ENCODE peak calls at places on chromosomes 3 and 15, in nine cellular contexts. One of them, this sample, is unnamed.

GRCh38 chr3:95750097-95750496 is 1064.3 kb upstream of the EPHA6 start:
- DNase-seq in fibroblast of the aortic adventitia: no peak
- DNase-seq in AG04449: no peak
- DNase-seq in body of pancreas: peak
- DNase-seq in GM06990: no peak
- DNase-seq in stimulated activated CD8-positive, alpha-beta memory T cell treated with anti-CD3 and anti-CD28 coated beads, Interleukin-12 subunit alpha, Interleukin-12 subunit beta, amount 100 ng/mL, for 4 hours: no peak
- DNase-seq in globus pallidus: no peak
- DNase-seq in 8988T: no peak
- DNase-seq in effector CD8-positive, alpha-beta T cell: no peak
- DNase-seq in this sample: no peak

GRCh38 chr3:24138876-24139256 is 193.8 kb downstream of the NR1D2 start:
- DNase-seq in AG04449: no peak
- DNase-seq in effector CD8-positive, alpha-beta T cell: no peak
- DNase-seq in stimulated activated CD8-positive, alpha-beta memory T cell treated with anti-CD3 and anti-CD28 coated beads, Interleukin-12 subunit alpha, Interleukin-12 subunit beta, amount 100 ng/mL, for 4 hours: no peak
- DNase-seq in 8988T: no peak
- DNase-seq in GM06990: no peak
- DNase-seq in fibroblast of the aortic adventitia: no peak
- DNase-seq in body of pancreas: no peak
- DNase-seq in globus pallidus: no peak
- DNase-seq in this sample: no peak

GRCh38 chr3:151379083-151379734 is 5.3 kb downstream of the P2RY12 start:
- DNase-seq in GM06990: no peak
- DNase-seq in stimulated activated CD8-positive, alpha-beta memory T cell treated with anti-CD3 and anti-CD28 coated beads, Interleukin-12 subunit alpha, Interleukin-12 subunit beta, amount 100 ng/mL, for 4 hours: no peak
- DNase-seq in globus pallidus: no peak
- DNase-seq in effector CD8-positive, alpha-beta T cell: no peak
- DNase-seq in fibroblast of the aortic adventitia: no peak
- DNase-seq in AG04449: no peak
- DNase-seq in 8988T: no peak
- DNase-seq in body of pancreas: no peak
- DNase-seq in this sample: peak

GRCh38 chr15:69607101-69607500 is 154.5 kb downstream of the RPLP1 start:
- DNase-seq in AG04449: no peak
- DNase-seq in stimulated activated CD8-positive, alpha-beta memory T cell treated with anti-CD3 and anti-CD28 coated beads, Interleukin-12 subunit alpha, Interleukin-12 subunit beta, amount 100 ng/mL, for 4 hours: no peak
- DNase-seq in fibroblast of the aortic adventitia: peak
- DNase-seq in body of pancreas: no peak
- DNase-seq in effector CD8-positive, alpha-beta T cell: no peak
- DNase-seq in 8988T: no peak
- DNase-seq in GM06990: no peak
- DNase-seq in globus pallidus: no peak
- DNase-seq in this sample: peak

GRCh38 chr3:132448211-132448961 is 31.1 kb downstream of the DNAJC13 start:
- DNase-seq in effector CD8-positive, alpha-beta T cell: no peak
- DNase-seq in body of pancreas: peak
- DNase-seq in 8988T: no peak
- DNase-seq in AG04449: no peak
- DNase-seq in fibroblast of the aortic adventitia: peak
- DNase-seq in globus pallidus: no peak
- DNase-seq in stimulated activated CD8-positive, alpha-beta memory T cell treated with anti-CD3 and anti-CD28 coated beads, Interleukin-12 subunit alpha, Interleukin-12 subunit beta, amount 100 ng/mL, for 4 hours: no peak
- DNase-seq in GM06990: no peak
- DNase-seq in this sample: no peak

GRCh38 chr3:22372292-22372949 is 621.4 kb upstream of the ZNF385D start:
- DNase-seq in GM06990: no peak
- DNase-seq in body of pancreas: no peak
- DNase-seq in fibroblast of the aortic adventitia: no peak
- DNase-seq in globus pallidus: no peak
- DNase-seq in stimulated activated CD8-positive, alpha-beta memory T cell treated with anti-CD3 and anti-CD28 coated beads, Interleukin-12 subunit alpha, Interleukin-12 subunit beta, amount 100 ng/mL, for 4 hours: no peak
- DNase-seq in AG04449: no peak
- DNase-seq in 8988T: no peak
- DNase-seq in effector CD8-positive, alpha-beta T cell: no peak
- DNase-seq in this sample: no peak

GRCh38 chr3:194953291-194953690 is 267.6 kb downstream of the FAM43A start:
- DNase-seq in fibroblast of the aortic adventitia: no peak
- DNase-seq in 8988T: no peak
- DNase-seq in body of pancreas: no peak
- DNase-seq in globus pallidus: no peak
- DNase-seq in effector CD8-positive, alpha-beta T cell: no peak
- DNase-seq in AG04449: no peak
- DNase-seq in GM06990: no peak
- DNase-seq in stimulated activated CD8-positive, alpha-beta memory T cell treated with anti-CD3 and anti-CD28 coated beads, Interleukin-12 subunit alpha, Interleukin-12 subunit beta, amount 100 ng/mL, for 4 hours: no peak
- DNase-seq in this sample: no peak

GRCh38 chr3:186888569-186888968 is 41.8 kb upstream of the ST6GAL1 start:
- DNase-seq in fibroblast of the aortic adventitia: no peak
- DNase-seq in 8988T: no peak
- DNase-seq in stimulated activated CD8-positive, alpha-beta memory T cell treated with anti-CD3 and anti-CD28 coated beads, Interleukin-12 subunit alpha, Interleukin-12 subunit beta, amount 100 ng/mL, for 4 hours: no peak
- DNase-seq in body of pancreas: no peak
- DNase-seq in effector CD8-positive, alpha-beta T cell: no peak
- DNase-seq in AG04449: no peak
- DNase-seq in GM06990: no peak
- DNase-seq in globus pallidus: no peak
- DNase-seq in this sample: no peak

GRCh38 chr15:60384052-60384451 is 13.7 kb downstream of the ANXA2 start:
- DNase-seq in AG04449: no peak
- DNase-seq in GM06990: no peak
- DNase-seq in globus pallidus: no peak
- DNase-seq in 8988T: no peak
- DNase-seq in effector CD8-positive, alpha-beta T cell: no peak
- DNase-seq in stimulated activated CD8-positive, alpha-beta memory T cell treated with anti-CD3 and anti-CD28 coated beads, Interleukin-12 subunit alpha, Interleukin-12 subunit beta, amount 100 ng/mL, for 4 hours: no peak
- DNase-seq in fibroblast of the aortic adventitia: peak
- DNase-seq in body of pancreas: no peak
- DNase-seq in this sample: peak

GRCh38 chr3:156300373-156300772 is 180.0 kb downstream of the KCNAB1 start:
- DNase-seq in effector CD8-positive, alpha-beta T cell: no peak
- DNase-seq in AG04449: no peak
- DNase-seq in fibroblast of the aortic adventitia: no peak
- DNase-seq in 8988T: no peak
- DNase-seq in stimulated activated CD8-positive, alpha-beta memory T cell treated with anti-CD3 and anti-CD28 coated beads, Interleukin-12 subunit alpha, Interleukin-12 subunit beta, amount 100 ng/mL, for 4 hours: no peak
- DNase-seq in globus pallidus: no peak
- DNase-seq in body of pancreas: no peak
- DNase-seq in GM06990: no peak
- DNase-seq in this sample: no peak

GRCh38 chr3:158205994-158206393 is 96.1 kb downstream of the RSRC1 start:
- DNase-seq in stimulated activated CD8-positive, alpha-beta memory T cell treated with anti-CD3 and anti-CD28 coated beads, Interleukin-12 subunit alpha, Interleukin-12 subunit beta, amount 100 ng/mL, for 4 hours: no peak
- DNase-seq in GM06990: peak
- DNase-seq in body of pancreas: no peak
- DNase-seq in AG04449: no peak
- DNase-seq in globus pallidus: no peak
- DNase-seq in 8988T: no peak
- DNase-seq in effector CD8-positive, alpha-beta T cell: no peak
- DNase-seq in fibroblast of the aortic adventitia: peak
- DNase-seq in this sample: no peak

GRCh38 chr3:126101521-126101982 is 17.6 kb upstream of the SLC41A3 start:
- DNase-seq in stimulated activated CD8-positive, alpha-beta memory T cell treated with anti-CD3 and anti-CD28 coated beads, Interleukin-12 subunit alpha, Interleukin-12 subunit beta, amount 100 ng/mL, for 4 hours: no peak
- DNase-seq in globus pallidus: no peak
- DNase-seq in body of pancreas: no peak
- DNase-seq in fibroblast of the aortic adventitia: no peak
- DNase-seq in GM06990: no peak
- DNase-seq in effector CD8-positive, alpha-beta T cell: no peak
- DNase-seq in 8988T: no peak
- DNase-seq in AG04449: no peak
- DNase-seq in this sample: no peak

GRCh38 chr15:53808058-53808703 is 48.7 kb upstream of the WDR72 start:
- DNase-seq in 8988T: no peak
- DNase-seq in body of pancreas: no peak
- DNase-seq in stimulated activated CD8-positive, alpha-beta memory T cell treated with anti-CD3 and anti-CD28 coated beads, Interleukin-12 subunit alpha, Interleukin-12 subunit beta, amount 100 ng/mL, for 4 hours: no peak
- DNase-seq in fibroblast of the aortic adventitia: peak
- DNase-seq in globus pallidus: no peak
- DNase-seq in GM06990: no peak
- DNase-seq in effector CD8-positive, alpha-beta T cell: no peak
- DNase-seq in AG04449: no peak
- DNase-seq in this sample: no peak

GRCh38 chr15:66053991-66054390 is 184.7 kb downstream of the RAB11A start:
- DNase-seq in 8988T: no peak
- DNase-seq in fibroblast of the aortic adventitia: no peak
- DNase-seq in globus pallidus: peak
- DNase-seq in GM06990: no peak
- DNase-seq in stimulated activated CD8-positive, alpha-beta memory T cell treated with anti-CD3 and anti-CD28 coated beads, Interleukin-12 subunit alpha, Interleukin-12 subunit beta, amount 100 ng/mL, for 4 hours: no peak
- DNase-seq in effector CD8-positive, alpha-beta T cell: no peak
- DNase-seq in AG04449: no peak
- DNase-seq in body of pancreas: no peak
- DNase-seq in this sample: no peak

GRCh38 chr3:57582470-57583168 is 14.5 kb downstream of the ARF4 start:
- DNase-seq in body of pancreas: peak
- DNase-seq in GM06990: no peak
- DNase-seq in 8988T: no peak
- DNase-seq in effector CD8-positive, alpha-beta T cell: no peak
- DNase-seq in fibroblast of the aortic adventitia: no peak
- DNase-seq in AG04449: no peak
- DNase-seq in stimulated activated CD8-positive, alpha-beta memory T cell treated with anti-CD3 and anti-CD28 coated beads, Interleukin-12 subunit alpha, Interleukin-12 subunit beta, amount 100 ng/mL, for 4 hours: no peak
- DNase-seq in globus pallidus: no peak
- DNase-seq in this sample: no peak

GRCh38 chr15:58434334-58434888 is 2.6 kb downstream of the LIPC start:
- DNase-seq in AG04449: no peak
- DNase-seq in GM06990: no peak
- DNase-seq in 8988T: no peak
- DNase-seq in body of pancreas: no peak
- DNase-seq in stimulated activated CD8-positive, alpha-beta memory T cell treated with anti-CD3 and anti-CD28 coated beads, Interleukin-12 subunit alpha, Interleukin-12 subunit beta, amount 100 ng/mL, for 4 hours: no peak
- DNase-seq in fibroblast of the aortic adventitia: no peak
- DNase-seq in globus pallidus: no peak
- DNase-seq in effector CD8-positive, alpha-beta T cell: no peak
- DNase-seq in this sample: no peak

GRCh38 chr3:191334359-191334893 is 4.1 kb upstream of the UTS2B start:
- DNase-seq in 8988T: no peak
- DNase-seq in AG04449: no peak
- DNase-seq in effector CD8-positive, alpha-beta T cell: no peak
- DNase-seq in stimulated activated CD8-positive, alpha-beta memory T cell treated with anti-CD3 and anti-CD28 coated beads, Interleukin-12 subunit alpha, Interleukin-12 subunit beta, amount 100 ng/mL, for 4 hours: no peak
- DNase-seq in globus pallidus: no peak
- DNase-seq in GM06990: no peak
- DNase-seq in fibroblast of the aortic adventitia: no peak
- DNase-seq in body of pancreas: no peak
- DNase-seq in this sample: no peak